ENCODE peak calls at places on chromosome 21, in six cellular contexts. B, S, F, E, K and A are unnamed samples.

GRCh38 chr21:45408271-45408791 is 3.4 kb downstream of the COL18A1 start:
- DNase-seq in S (no peak), K (peak), E (no peak), F (no peak), B (no peak), A (no peak)

GRCh38 chr21:46111857-46112730 is 14.2 kb downstream of the COL6A2 start:
- DNase-seq in K (peak), S (no peak), F (no peak), E (no peak), B (no peak), A (no peak)

GRCh38 chr21:33023574-33024277 is 2.0 kb upstream of the OLIG2 start:
- DNase-seq in B (no peak), E (no peak), F (no peak), K (no peak), S (no peak), A (peak)

GRCh38 chr21:14712121-14712520 is 166.0 kb upstream of the SAMSN1 start:
- DNase-seq in F (no peak), E (no peak), S (no peak), K (no peak), B (no peak), A (no peak)

GRCh38 chr21:39060485-39061099 is 122.7 kb downstream of the PSMG1 start:
- DNase-seq in K (peak), B (no peak), E (no peak), F (no peak), S (no peak), A (no peak)

GRCh38 chr21:25607812-25608737 is 794 bp upstream of the MRPL39 start:
- DNase-seq in K (peak), F (peak), E (peak), B (peak), S (peak), A (peak)

GRCh38 chr21:14787312-14787711 is 241.2 kb upstream of the SAMSN1 start:
- DNase-seq in F (no peak), S (no peak), K (no peak), E (no peak), B (no peak), A (no peak)

GRCh38 chr21:25573409-25574206 is 33.7 kb downstream of the MRPL39 start:
- DNase-seq in E (peak), F (peak), S (peak), K (no peak), B (no peak), A (peak)

GRCh38 chr21:45365608-45366241 is 39.2 kb upstream of the COL18A1 start:
- DNase-seq in B (no peak), F (no peak), E (peak), S (no peak), K (no peak), A (peak)

GRCh38 chr21:34543017-34543416 is 31.0 kb upstream of the KCNE1 start:
- DNase-seq in F (no peak), K (no peak), S (no peak), B (no peak), E (no peak), A (no peak)

GRCh38 chr21:34544032-34544496 is 32.1 kb upstream of the KCNE1 start:
- DNase-seq in K (peak), B (no peak), F (no peak), S (no peak), E (peak), A (peak)

GRCh38 chr21:34548782-34549376 is 36.9 kb upstream of the KCNE1 start:
- DNase-seq in B (no peak), K (no peak), E (no peak), F (no peak), S (no peak), A (no peak)

GRCh38 chr21:34546556-34546955 is 34.5 kb upstream of the KCNE1 start:
- DNase-seq in S (no peak), B (no peak), E (no peak), K (no peak), F (no peak), A (no peak)

DNA sequence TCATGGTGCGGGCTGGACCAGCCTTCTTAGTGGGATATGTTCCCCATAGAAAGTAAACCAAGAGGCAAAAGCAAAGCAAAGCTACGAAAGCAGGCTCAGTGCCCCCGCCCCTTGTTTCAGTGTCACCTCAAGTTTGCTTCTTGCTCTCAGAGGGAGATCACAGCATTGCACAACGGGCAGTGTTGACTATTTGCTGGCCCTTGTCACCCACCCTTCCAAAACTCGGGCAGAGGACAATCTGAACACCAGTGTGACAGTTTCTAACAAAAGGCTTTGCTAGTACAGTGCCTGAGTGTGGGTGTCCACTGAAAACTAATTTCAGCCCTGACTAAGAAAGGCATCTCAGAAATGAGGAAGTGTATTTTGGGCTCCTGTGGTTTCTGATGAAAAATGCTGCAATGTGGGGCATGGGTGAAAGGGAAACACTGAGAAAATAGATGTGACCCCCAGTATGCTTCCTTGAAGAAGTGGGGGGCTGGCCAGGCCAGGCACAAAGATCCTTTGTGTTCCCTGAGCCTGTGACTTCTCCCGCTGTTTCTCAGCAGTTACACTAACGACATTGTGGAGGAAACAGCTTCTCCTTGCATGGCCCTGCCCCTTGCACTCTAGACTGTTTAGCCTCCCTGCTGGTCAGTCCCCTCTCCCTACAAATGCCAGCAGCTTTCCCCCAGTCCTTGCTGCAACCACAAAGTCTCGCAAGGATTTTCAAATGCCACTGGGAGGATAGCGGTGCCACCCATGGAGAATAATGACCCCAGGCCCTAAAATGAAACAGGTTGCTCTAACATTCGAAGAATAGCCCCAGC is 33.3 kb upstream of the KCNE1 start:
- DNase-seq in K (no peak), B (no peak), S (no peak), E (peak), F (peak), A (peak)
- H3K4me3 ChIP-seq in K (no peak), B (peak), S (no peak), E (no peak), F (peak), A (no peak)

GRCh38 chr21:41171210-41171609 is 3.2 kb downstream of the BACE2 start:
- DNase-seq in F (no peak), E (no peak), S (no peak), B (no peak), K (peak), A (no peak)

GRCh38 chr21:41168391-41169257 is 664 bp downstream of the BACE2 start:
- DNase-seq in F (no peak), S (no peak), K (peak), E (peak), B (peak), A (peak)

GRCh38 chr21:41170442-41170841 is 2.5 kb downstream of the BACE2 start:
- DNase-seq in E (peak), F (no peak), K (peak), B (no peak), S (peak), A (peak)

GRCh38 chr21:41169258-41169576 is 1.3 kb downstream of the BACE2 start:
- DNase-seq in B (no peak), S (no peak), F (no peak), K (no peak), E (no peak), A (no peak)

GRCh38 chr21:41169701-41170100 is 1.7 kb downstream of the BACE2 start:
- DNase-seq in K (no peak), E (no peak), S (no peak), F (no peak), B (no peak), A (no peak)
- H3K4me3 ChIP-seq in K (peak), E (no peak), S (no peak), F (no peak), B (peak), A (no peak)

DNA sequence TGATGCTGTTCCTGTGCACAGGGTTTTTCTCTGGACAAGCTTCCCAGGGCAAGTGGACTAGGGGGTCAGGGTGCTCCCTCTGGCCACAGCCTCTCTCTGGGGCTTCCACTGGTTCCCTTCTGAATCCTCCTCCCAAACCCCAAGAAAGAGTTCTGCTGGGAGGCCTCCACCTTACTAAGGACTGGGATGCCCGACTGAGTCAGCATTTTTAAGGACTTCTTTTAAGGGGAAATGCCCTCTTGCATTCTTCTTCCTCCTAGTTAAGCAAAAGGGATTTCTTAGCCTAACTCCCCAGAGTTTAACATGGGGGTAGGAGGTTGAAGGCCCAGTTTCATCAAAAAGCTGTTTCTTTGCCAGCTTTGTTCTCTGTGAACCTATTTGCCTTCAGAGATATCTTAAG is 99.7 kb upstream of the KRTAP19-8 start:
- DNase-seq in S (no peak), K (no peak), F (no peak), E (no peak), B (no peak), A (no peak)
- H3K4me3 ChIP-seq in S (no peak), K (no peak), F (no peak), E (no peak), B (no peak), A (no peak)

GRCh38 chr21:36478207-36478701 is 1.7 kb downstream of the CLDN14 start:
- DNase-seq in B (no peak), S (peak), E (peak), K (no peak), F (no peak), A (peak)

GRCh38 chr21:36480618-36481017 is 696 bp upstream of the CLDN14 start:
- DNase-seq in K (no peak), B (no peak), S (no peak), F (no peak), E (no peak), A (no peak)

GRCh38 chr21:36481639-36482038 is 1.7 kb upstream of the CLDN14 start:
- DNase-seq in B (no peak), S (no peak), K (no peak), E (no peak), F (no peak), A (no peak)

GRCh38 chr21:36478941-36479340 is 981 bp downstream of the CLDN14 start:
- DNase-seq in K (no peak), B (no peak), E (peak), F (no peak), S (no peak), A (no peak)

DNA sequence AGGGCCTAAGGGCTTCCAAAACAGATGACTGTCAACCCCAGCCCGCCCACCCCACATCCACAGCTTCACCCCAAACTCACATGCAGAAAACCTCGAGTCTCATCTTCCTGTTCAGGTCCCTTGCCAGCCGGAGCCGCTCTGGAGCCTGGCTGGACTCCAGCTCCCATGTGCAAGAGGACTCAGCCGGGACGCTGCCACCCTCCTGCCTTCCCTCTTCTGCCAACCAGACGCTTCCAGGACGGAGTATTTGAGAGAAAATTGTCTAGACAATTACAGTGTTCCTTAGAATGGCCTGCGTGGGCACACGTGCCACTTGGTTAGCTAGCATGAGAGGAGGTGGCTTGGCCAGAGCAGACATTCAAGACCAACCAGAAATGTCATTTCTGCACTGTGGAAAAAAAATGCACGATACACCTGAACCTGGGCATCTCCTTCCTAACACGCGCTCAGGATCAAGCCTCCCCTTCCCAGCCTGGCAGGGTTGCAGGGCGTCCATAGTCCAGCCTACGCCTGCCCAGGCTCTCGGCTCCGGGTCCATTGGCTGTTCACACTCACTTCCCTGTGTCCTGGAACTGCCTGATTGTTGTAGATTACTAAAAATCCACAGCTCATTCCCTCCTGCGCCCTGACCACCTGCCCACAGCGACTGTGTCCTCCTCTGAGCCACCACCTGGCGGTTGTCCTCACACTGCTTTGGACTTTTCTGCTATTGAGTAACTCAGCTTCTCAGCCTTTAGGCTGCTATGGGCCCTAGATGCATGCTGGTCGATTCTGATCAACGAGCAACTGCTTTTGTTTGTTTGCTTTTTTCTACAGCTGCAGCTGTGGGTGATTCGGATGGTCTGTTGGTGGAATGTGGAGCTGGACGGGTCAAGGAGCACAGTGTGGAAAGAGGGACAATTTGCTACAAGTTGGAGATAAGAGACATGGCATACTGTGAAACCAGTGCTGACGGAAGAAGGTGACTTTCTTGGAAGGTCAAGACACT is at the start of gene CLDN14:
- DNase-seq in K (peak), S (no peak), E (peak), B (no peak), F (no peak), A (no peak)
- H3K4me3 ChIP-seq in K (no peak), S (no peak), E (no peak), B (no peak), F (no peak), A (no peak)

GRCh38 chr21:16308269-16308668 is 578.5 kb downstream of the USP25 start:
- DNase-seq in K (no peak), B (no peak), E (peak), F (no peak), S (no peak), A (no peak)

GRCh38 chr21:16304700-16305099 is 574.9 kb downstream of the USP25 start:
- DNase-seq in F (no peak), S (no peak), K (no peak), E (no peak), B (no peak), A (no peak)

GRCh38 chr21:16307256-16307655 is 577.5 kb downstream of the USP25 start:
- DNase-seq in E (no peak), F (no peak), B (no peak), S (no peak), K (no peak), A (no peak)

GRCh38 chr21:16304189-16304588 is 574.4 kb downstream of the USP25 start:
- DNase-seq in B (no peak), E (no peak), F (no peak), K (no peak), S (no peak), A (no peak)

GRCh38 chr21:16305686-16306085 is 575.9 kb downstream of the USP25 start:
- DNase-seq in F (no peak), E (peak), B (no peak), K (no peak), S (no peak), A (no peak)
- H3K4me3 ChIP-seq in F (no peak), E (peak), B (peak), K (peak), S (no peak), A (peak)

GRCh38 chr21:36384885-36385232 is 333 bp upstream of the CHAF1B start:
- DNase-seq in F (no peak), K (no peak), S (no peak), E (no peak), B (no peak), A (no peak)
- H3K4me3 ChIP-seq in F (no peak), K (peak), S (peak), E (peak), B (peak), A (peak)

DNA sequence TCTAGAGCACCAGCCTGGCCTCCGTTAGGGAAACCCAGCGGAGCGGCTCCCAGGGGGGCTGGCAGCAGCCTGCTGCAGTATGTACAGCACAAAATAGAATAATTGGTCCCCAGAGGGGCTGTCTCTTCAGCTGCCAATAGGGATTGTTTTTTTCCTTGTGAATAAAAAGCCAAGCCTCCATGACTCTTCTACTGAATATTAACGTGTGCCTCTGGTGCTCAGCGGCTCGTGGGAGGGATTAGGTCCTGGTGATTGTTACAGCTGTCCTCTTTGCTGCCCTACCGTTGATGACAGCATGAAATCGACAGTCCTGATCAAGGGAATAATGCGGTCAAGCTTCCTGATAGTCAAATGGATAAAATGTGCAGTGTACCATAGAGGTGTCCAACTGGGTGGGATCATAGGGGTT is 190.7 kb upstream of the RUNX1 start:
- DNase-seq in B (no peak), F (no peak), E (no peak), S (no peak), K (peak), A (no peak)
- H3K4me3 ChIP-seq in B (no peak), F (no peak), E (no peak), S (peak), K (peak), A (no peak)

DNA sequence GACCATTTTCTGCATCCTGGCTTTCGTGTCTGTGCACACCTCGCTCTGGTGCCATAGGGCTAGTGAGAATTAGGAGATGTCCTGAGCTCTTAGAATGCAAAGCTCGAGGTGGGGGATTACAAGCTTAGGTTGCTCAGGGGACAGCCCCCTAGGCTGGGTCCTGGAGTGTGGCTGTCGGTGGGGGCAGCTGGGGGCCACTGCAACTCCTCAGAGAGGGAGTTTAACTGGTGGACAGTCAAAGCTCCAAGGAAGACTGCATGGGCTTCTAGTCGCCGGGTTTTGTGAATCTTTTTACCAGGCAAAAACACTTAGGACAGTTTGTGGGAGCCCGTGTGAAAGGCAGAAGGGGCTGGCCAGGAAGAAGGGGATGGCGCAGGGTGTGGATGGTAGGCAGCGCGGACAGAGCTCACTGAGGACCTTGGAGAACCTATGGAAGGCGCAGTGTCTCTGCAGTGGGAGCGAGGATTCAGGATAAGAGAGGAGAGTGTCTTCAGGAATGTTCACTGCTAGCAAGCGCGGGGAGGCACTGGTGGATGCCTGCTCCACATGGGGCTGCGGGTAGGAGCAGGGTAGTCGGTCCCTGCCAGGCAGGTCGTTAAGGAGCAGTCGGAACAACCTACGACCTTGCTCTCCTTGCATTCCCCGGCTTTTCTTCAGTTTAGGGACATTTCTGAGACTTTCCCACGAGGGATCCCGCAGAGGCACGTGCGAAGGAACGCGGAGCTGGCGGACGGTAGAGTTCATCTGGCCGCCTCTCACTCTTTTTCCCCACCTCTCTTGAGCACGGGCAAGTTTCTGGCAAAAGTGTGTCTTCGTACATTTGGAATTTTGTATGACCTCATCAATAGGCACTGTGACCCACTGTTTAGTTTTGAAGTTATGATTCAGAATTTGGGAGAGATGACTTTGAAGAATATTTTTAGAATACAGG is 12.9 kb upstream of the KCNE1 start:
- DNase-seq in F (no peak), K (no peak), E (peak), S (no peak), B (no peak), A (peak)
- H3K4me3 ChIP-seq in F (no peak), K (peak), E (peak), S (peak), B (peak), A (peak)

GRCh38 chr21:34517039-34517438 is 5.0 kb upstream of the KCNE1 start:
- DNase-seq in F (no peak), S (no peak), E (no peak), K (no peak), B (no peak), A (no peak)

GRCh38 chr21:34513109-34513675 is 1.2 kb upstream of the KCNE1 start:
- DNase-seq in F (no peak), K (no peak), E (no peak), S (no peak), B (no peak), A (no peak)

GRCh38 chr21:34517491-34518245 is 5.7 kb upstream of the KCNE1 start:
- DNase-seq in F (no peak), E (no peak), K (no peak), B (no peak), S (no peak), A (no peak)

GRCh38 chr21:34511787-34512451 is at the start of gene KCNE1:
- DNase-seq in S (no peak), E (peak), K (no peak), B (no peak), F (no peak), A (peak)

DNA sequence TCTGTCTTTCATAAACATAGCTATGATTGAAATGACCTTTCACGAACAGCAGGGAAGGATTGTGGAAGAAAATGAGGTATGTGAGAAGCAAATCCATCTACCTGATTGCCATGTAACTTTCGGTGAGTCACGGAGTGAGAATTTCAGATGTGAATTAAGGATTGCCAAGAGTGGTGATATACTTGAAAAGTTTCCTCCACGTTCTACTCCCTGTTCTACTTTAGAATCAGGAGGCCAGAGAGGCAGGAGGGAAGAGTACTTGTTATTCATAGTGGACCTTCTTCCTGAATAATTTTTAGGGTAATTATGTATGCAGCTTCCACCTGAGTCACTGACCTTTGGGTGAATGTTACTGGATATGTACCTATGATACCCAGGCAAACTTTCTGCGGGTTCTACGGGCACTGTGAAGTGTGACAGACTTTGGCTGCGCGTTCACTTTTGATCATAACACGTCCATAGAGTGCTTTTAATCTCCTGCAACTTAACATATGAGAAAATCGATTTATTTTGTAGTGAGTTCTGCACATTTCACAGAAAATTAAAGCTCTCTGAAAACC is 2.6 kb upstream of the KCNE1 start:
- DNase-seq in E (no peak), F (no peak), S (no peak), B (no peak), K (no peak), A (no peak)
- H3K4me3 ChIP-seq in E (no peak), F (no peak), S (no peak), B (no peak), K (no peak), A (no peak)